ENCODE peak calls at places on chromosomes 16 and 17, in six cellular contexts. One of them, this sample, is unnamed.

GRCh38 chr17:19905514-19905913 is 37.8 kb upstream of the ULK2 start:
- DNase-seq in lower leg skin: no peak
- DNase-seq in stromal cell of bone marrow: no peak
- DNase-seq in NCI-H526: no peak
- DNase-seq in HT-29: no peak
- DNase-seq in right cardiac atrium: no peak
- DNase-seq in this sample: no peak

GRCh38 chr17:58184308-58184985 is 8.1 kb upstream of the EPX start:
- DNase-seq in lower leg skin: no peak
- DNase-seq in stromal cell of bone marrow: peak
- DNase-seq in NCI-H526: no peak
- DNase-seq in HT-29: no peak
- DNase-seq in right cardiac atrium: no peak
- DNase-seq in this sample: peak

GRCh38 chr17:67272312-67273050 is 27.5 kb upstream of the HELZ start:
- DNase-seq in lower leg skin: no peak
- DNase-seq in stromal cell of bone marrow: no peak
- DNase-seq in NCI-H526: peak
- DNase-seq in HT-29: peak
- DNase-seq in right cardiac atrium: no peak
- DNase-seq in this sample: no peak

GRCh38 chr16:4505356-4506153 is 29.4 kb downstream of the HMOX2 start:
- DNase-seq in lower leg skin: no peak
- DNase-seq in stromal cell of bone marrow: no peak
- DNase-seq in NCI-H526: no peak
- DNase-seq in HT-29: no peak
- DNase-seq in right cardiac atrium: no peak
- DNase-seq in this sample: no peak

GRCh38 chr16:68313116-68313515 is 2.3 kb downstream of the PRMT7 start:
- DNase-seq in lower leg skin: no peak
- DNase-seq in stromal cell of bone marrow: no peak
- DNase-seq in NCI-H526: no peak
- DNase-seq in HT-29: no peak
- DNase-seq in right cardiac atrium: no peak
- DNase-seq in this sample: no peak

GRCh38 chr17:37025241-37025640 is 76.5 kb downstream of the AATF start:
- DNase-seq in lower leg skin: no peak
- DNase-seq in stromal cell of bone marrow: no peak
- DNase-seq in NCI-H526: no peak
- DNase-seq in HT-29: peak
- DNase-seq in right cardiac atrium: no peak
- DNase-seq in this sample: peak

GRCh38 chr17:78184868-78185267 is 2.0 kb downstream of the TK1 start:
- DNase-seq in lower leg skin: no peak
- DNase-seq in stromal cell of bone marrow: no peak
- DNase-seq in NCI-H526: no peak
- DNase-seq in HT-29: no peak
- DNase-seq in right cardiac atrium: no peak
- DNase-seq in this sample: no peak

GRCh38 chr17:76150712-76151622 is 9.9 kb upstream of the FOXJ1 start:
- DNase-seq in lower leg skin: no peak
- DNase-seq in stromal cell of bone marrow: no peak
- DNase-seq in NCI-H526: no peak
- DNase-seq in HT-29: no peak
- DNase-seq in right cardiac atrium: no peak
- DNase-seq in this sample: no peak

GRCh38 chr16:66932076-66932475 is 2.1 kb downstream of the CIAO2B start:
- DNase-seq in lower leg skin: no peak
- DNase-seq in stromal cell of bone marrow: no peak
- DNase-seq in NCI-H526: no peak
- DNase-seq in HT-29: no peak
- DNase-seq in right cardiac atrium: no peak
- DNase-seq in this sample: no peak

GRCh38 chr17:9211133-9211765 is 189.9 kb downstream of the NTN1 start:
- DNase-seq in lower leg skin: no peak
- DNase-seq in stromal cell of bone marrow: no peak
- DNase-seq in NCI-H526: no peak
- DNase-seq in HT-29: no peak
- DNase-seq in right cardiac atrium: no peak
- DNase-seq in this sample: no peak

GRCh38 chr17:72542317-72542716 is 421.5 kb downstream of the SOX9 start:
- DNase-seq in lower leg skin: no peak
- DNase-seq in stromal cell of bone marrow: no peak
- DNase-seq in NCI-H526: no peak
- DNase-seq in HT-29: no peak
- DNase-seq in right cardiac atrium: no peak
- DNase-seq in this sample: no peak

GRCh38 chr17:82696916-82697807 is 1.3 kb downstream of the RAB40B start:
- DNase-seq in lower leg skin: no peak
- DNase-seq in stromal cell of bone marrow: no peak
- DNase-seq in NCI-H526: peak
- DNase-seq in HT-29: no peak
- DNase-seq in right cardiac atrium: no peak
- DNase-seq in this sample: peak

GRCh38 chr17:29838961-29839360 is 91.1 kb downstream of the SSH2 start:
- DNase-seq in lower leg skin: no peak
- DNase-seq in stromal cell of bone marrow: no peak
- DNase-seq in NCI-H526: peak
- DNase-seq in HT-29: no peak
- DNase-seq in right cardiac atrium: no peak
- DNase-seq in this sample: no peak

GRCh38 chr16:10552998-10553491 is 27.4 kb downstream of the EMP2 start:
- DNase-seq in lower leg skin: no peak
- DNase-seq in stromal cell of bone marrow: peak
- DNase-seq in NCI-H526: peak
- DNase-seq in HT-29: no peak
- DNase-seq in right cardiac atrium: peak
- DNase-seq in this sample: peak